ENCODE peak calls at places on chromosomes 4 and X, in eight cellular contexts. I is BE2C, N is dorsolateral prefrontal cortex, T is AG09309, A is GM23338, H is astrocyte, C is BJ, X is right atrium auricular region. D is an unnamed sample.

GRCh38 chr4:10083331-10083769 is 33.2 kb downstream of the WDR1 start:
- DNase-seq in H (no peak), X (no peak), T (no peak), C (no peak), I (no peak), N (peak), A (no peak), D (no peak)

GRCh38 chr4:164068392-164068791 is 573.9 kb downstream of the TMA16 start:
- DNase-seq in H (no peak), N (no peak), T (no peak), X (no peak), A (no peak), C (no peak), I (no peak), D (no peak)

GRCh38 chr4:40672528-40673522 is 43.2 kb upstream of the RBM47 start:
- DNase-seq in C (peak), H (peak), T (peak), N (no peak), A (peak), I (no peak), X (no peak), D (peak)

GRCh38 chr4:108426493-108426892 is 193.9 kb upstream of the RPL34 start:
- DNase-seq in C (no peak), H (peak), N (no peak), A (no peak), I (no peak), X (no peak), T (peak), D (no peak)

GRCh38 chrX:49762175-49762704 is 66.5 kb upstream of the PAGE1 start:
- DNase-seq in I (no peak), X (no peak), C (no peak), H (no peak), N (no peak), T (no peak), A (peak), D (no peak)

GRCh38 chr4:93147524-93148212 is 680.9 kb upstream of the ATOH1 start:
- DNase-seq in H (no peak), C (no peak), A (peak), T (no peak), I (no peak), N (no peak), X (no peak), D (no peak)

GRCh38 chrX:17833954-17834353 is 27.1 kb downstream of the RAI2 start:
- DNase-seq in X (no peak), I (no peak), C (no peak), T (no peak), N (no peak), A (no peak), H (no peak), D (no peak)

GRCh38 chr4:25779021-25779420 is 83.8 kb downstream of the SEL1L3 start:
- DNase-seq in I (no peak), T (no peak), H (peak), C (no peak), N (no peak), X (no peak), A (no peak), D (no peak)

GRCh38 chr4:105092356-105092755 is 54.3 kb upstream of the TET2 start:
- DNase-seq in A (no peak), N (no peak), T (peak), X (no peak), H (peak), C (peak), I (no peak), D (peak)

GRCh38 chr4:13920111-13920875 is 292.8 kb upstream of the BOD1L1 start:
- DNase-seq in C (no peak), X (no peak), N (no peak), A (no peak), H (no peak), T (no peak), I (no peak), D (no peak)

GRCh38 chr4:92101609-92102231 is 202.0 kb upstream of the GRID2 start:
- DNase-seq in N (no peak), A (no peak), I (no peak), T (no peak), C (no peak), H (peak), X (no peak), D (no peak)

GRCh38 chr4:35711127-35711526 is 533.2 kb downstream of the ARAP2 start:
- DNase-seq in I (no peak), X (no peak), A (no peak), N (no peak), H (no peak), C (no peak), T (no peak), D (no peak)

GRCh38 chrX:68686684-68687045 is 39.2 kb downstream of the STARD8 start:
- DNase-seq in H (peak), C (no peak), T (no peak), N (no peak), A (peak), I (no peak), X (no peak), D (no peak)

GRCh38 chr4:143482753-143483362 is 30.6 kb upstream of the SMARCA5 start:
- DNase-seq in A (peak), N (no peak), T (peak), X (no peak), C (no peak), I (no peak), H (peak), D (peak)

GRCh38 chrX:120514236-120514635 is 45.1 kb upstream of the LAMP2 start:
- DNase-seq in C (no peak), X (no peak), H (no peak), A (peak), N (no peak), I (no peak), T (no peak), D (no peak)
- TF ChIP-seq CTCF in C (peak), X (no peak), H (peak), A (peak), N (no peak), I (peak), T (peak), D (peak)

DNA sequence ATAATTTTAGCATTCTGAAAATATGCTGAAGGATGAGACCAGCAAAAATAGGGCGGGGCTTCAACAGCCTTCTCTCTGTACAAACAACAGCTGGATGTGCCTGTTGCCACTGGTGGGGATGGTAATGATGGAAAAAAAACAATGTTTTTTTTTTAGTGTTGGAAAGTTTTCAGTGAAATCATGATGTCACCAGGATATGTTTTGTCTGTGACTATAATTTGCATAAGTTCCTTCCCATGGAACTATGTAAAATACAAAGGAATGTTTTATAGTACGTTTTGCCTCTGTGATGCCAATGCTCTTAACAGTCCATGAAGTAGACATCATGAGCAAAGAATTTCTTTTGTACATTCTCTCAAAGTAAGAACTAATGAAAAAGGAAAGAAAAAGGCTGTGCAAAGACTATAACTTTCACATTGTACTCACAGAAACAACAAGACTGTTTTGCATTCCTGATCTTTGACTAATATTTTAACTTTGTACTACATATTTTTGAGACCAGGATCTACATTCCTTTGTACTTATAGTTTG is 589.7 kb downstream of the SPRY1 start:
- DNase-seq in T (peak), I (no peak), A (no peak), X (peak), C (peak), N (no peak), H (peak), D (peak)
- H3K4me3 ChIP-seq in T (no peak), I (no peak), A (no peak), X (no peak), C (no peak), N (no peak), H (no peak), D (no peak)

GRCh38 chrX:145394344-145394743 is 147.0 kb downstream of the SPANXN1 start:
- DNase-seq in T (no peak), A (no peak), C (no peak), N (no peak), I (no peak), H (no peak), X (no peak), D (no peak)

GRCh38 chrX:145396612-145397011 is 149.3 kb downstream of the SPANXN1 start:
- DNase-seq in N (no peak), C (no peak), I (no peak), H (no peak), X (no peak), T (no peak), A (no peak), D (no peak)

DNA sequence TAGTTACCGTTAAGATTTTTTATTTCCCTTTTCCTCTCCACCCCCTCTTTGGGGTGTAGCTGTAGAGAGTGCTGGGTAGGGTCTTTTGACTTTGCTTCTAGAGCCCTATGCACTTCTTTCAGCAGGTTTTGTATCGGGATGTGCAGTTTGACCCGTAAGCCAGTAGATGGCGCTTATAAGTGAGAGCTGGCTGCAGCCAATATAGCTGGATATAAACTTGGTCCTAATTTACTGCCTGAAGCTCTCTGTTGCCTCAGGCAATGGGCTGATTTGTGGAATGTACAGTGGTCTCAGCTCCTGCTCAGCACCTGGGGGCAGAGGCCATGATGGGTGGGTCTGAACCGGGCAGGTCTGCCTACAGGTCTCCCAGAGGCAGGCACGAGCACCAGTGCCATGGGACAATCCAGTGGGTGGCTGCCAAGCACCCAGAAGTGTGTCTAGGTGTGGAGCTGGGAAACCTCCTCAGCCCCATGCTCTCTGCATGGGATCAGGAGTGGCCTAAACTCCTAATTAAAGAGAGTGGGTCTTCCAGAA is 146.5 kb downstream of the SPANXN1 start:
- DNase-seq in N (no peak), X (no peak), A (peak), C (no peak), H (no peak), T (no peak), I (no peak), D (no peak)
- TF ChIP-seq CTCF in N (peak), X (peak), A (peak), C (no peak), H (peak), T (no peak), I (peak), D (peak)

GRCh38 chr4:169333265-169333664 is 62.5 kb upstream of the SH3RF1 start:
- DNase-seq in T (no peak), C (no peak), I (no peak), H (no peak), N (no peak), X (no peak), A (no peak), D (no peak)
- H3K4me3 ChIP-seq in T (no peak), C (no peak), I (no peak), H (no peak), N (no peak), X (no peak), A (no peak), D (no peak)

GRCh38 chr4:173835863-173836262 is 305.8 kb upstream of the HAND2 start:
- DNase-seq in H (peak), T (peak), A (peak), I (peak), X (peak), N (no peak), C (no peak), D (no peak)

GRCh38 chr4:173837517-173837916 is 307.5 kb upstream of the HAND2 start:
- DNase-seq in I (no peak), C (no peak), A (no peak), H (no peak), X (no peak), T (no peak), N (no peak), D (no peak)

GRCh38 chr4:173829565-173829964 is 299.5 kb upstream of the HAND2 start:
- DNase-seq in N (no peak), T (no peak), A (no peak), C (no peak), I (no peak), X (no peak), H (no peak), D (no peak)

DNA sequence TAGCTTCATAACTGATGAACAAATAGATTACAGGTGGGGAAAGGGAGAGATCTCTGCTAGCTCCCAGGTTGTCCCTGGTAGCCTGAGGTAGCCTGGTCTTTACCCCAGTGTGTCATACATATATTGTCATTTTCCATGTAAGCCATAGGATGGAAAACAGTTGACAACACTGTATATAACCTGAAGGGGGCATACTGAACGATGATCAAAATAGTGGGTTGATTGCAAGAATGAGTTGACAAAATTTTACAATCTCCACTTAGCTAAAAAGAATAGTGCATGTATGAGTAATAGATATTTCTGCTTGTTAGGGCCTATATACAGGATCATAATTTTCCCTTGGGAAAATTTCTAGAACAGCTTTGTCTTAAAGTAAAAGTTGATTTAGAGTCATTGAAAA is 304.1 kb upstream of the HAND2 start:
- DNase-seq in A (peak), X (no peak), H (no peak), C (no peak), T (no peak), N (no peak), I (no peak), D (no peak)
- TF ChIP-seq CTCF in A (peak), X (peak), H (no peak), C (no peak), T (no peak), N (no peak), I (peak), D (no peak)

GRCh38 chrX:54714424-54714823 is 83.6 kb downstream of the ITIH6 start:
- DNase-seq in A (no peak), X (no peak), H (no peak), C (no peak), N (no peak), I (no peak), T (no peak), D (no peak)

GRCh38 chrX:54708404-54708803 is 89.7 kb downstream of the ITIH6 start:
- DNase-seq in T (no peak), X (no peak), I (no peak), N (no peak), H (no peak), C (no peak), A (no peak), D (no peak)

GRCh38 chrX:54710920-54711319 is 87.1 kb downstream of the ITIH6 start:
- DNase-seq in C (no peak), H (no peak), N (no peak), A (no peak), I (no peak), X (no peak), T (no peak), D (no peak)

GRCh38 chrX:54715621-54716020 is 82.4 kb downstream of the ITIH6 start:
- DNase-seq in X (no peak), I (no peak), N (no peak), H (no peak), C (no peak), A (no peak), T (no peak), D (no peak)

DNA sequence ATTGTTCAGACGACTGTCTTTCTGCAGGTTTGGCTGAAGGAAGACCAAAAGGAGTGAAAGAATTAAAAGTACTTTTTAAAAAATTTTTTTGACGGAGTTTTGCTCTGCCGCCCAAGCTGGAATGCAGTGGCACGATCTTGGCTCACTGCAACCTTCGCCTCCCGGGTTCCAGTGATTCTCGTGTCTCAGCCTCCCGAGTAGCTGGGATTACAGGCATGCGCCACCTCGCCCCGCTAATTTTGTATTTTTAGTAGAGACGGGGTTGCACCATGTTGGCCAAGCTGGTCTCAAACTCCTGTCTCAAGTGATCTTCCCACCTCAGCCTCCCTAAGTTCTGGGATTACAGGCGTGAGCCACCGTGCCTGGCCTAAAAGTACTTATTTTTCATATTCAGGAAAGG is 86.3 kb downstream of the ITIH6 start:
- DNase-seq in A (no peak), H (no peak), N (no peak), X (no peak), I (no peak), C (no peak), T (no peak), D (no peak)
- H3K4me3 ChIP-seq in A (no peak), H (no peak), N (no peak), X (no peak), I (no peak), C (no peak), T (no peak), D (no peak)

DNA sequence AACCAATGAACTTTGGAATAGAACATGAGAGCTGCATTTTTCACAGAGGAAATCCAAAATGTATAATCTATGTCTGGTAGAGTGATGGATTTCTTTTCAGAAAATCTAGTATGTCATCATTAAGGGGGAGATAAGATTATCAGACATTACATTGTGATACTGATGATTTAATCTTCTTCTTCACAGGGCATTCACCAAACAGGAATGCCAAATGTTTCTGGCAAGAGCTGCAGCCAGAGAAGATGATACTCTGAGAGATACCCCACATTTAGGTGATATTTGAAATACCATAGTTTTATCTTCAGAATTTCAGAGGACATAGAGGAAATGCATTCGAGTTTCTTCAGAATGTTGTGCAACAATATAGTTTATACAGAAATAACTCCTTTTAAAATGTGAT is 1523.7 kb upstream of the ADGRL3 start:
- DNase-seq in H (no peak), A (no peak), N (no peak), I (no peak), T (no peak), X (no peak), C (no peak), D (no peak)
- TF ChIP-seq CTCF in H (no peak), A (no peak), N (no peak), I (no peak), T (no peak), X (no peak), C (no peak), D (no peak)

GRCh38 chrX:152641256-152641875 is 3.7 kb downstream of the GABRQ start:
- DNase-seq in A (peak), C (no peak), T (no peak), H (no peak), I (no peak), N (no peak), X (no peak), D (no peak)
- H3K4me3 ChIP-seq in A (no peak), C (no peak), T (no peak), H (no peak), I (no peak), N (no peak), X (no peak), D (no peak)